ENCODE peak calls at places on chromosomes 6 and 20, in five cellular contexts. One of them, this sample, is unnamed.

GRCh38 chr6:39729945-39730344 is 4.7 kb upstream of the KIF6 start:
- DNase-seq in A673: no peak
- DNase-seq in brain microvascular endothelial cell: no peak
- DNase-seq in ovary: no peak
- DNase-seq in fibroblast of lung: no peak
- DNase-seq in this sample: no peak

GRCh38 chr6:68873236-68873635 is 238.2 kb downstream of the ADGRB3 start:
- DNase-seq in A673: no peak
- DNase-seq in brain microvascular endothelial cell: no peak
- DNase-seq in ovary: no peak
- DNase-seq in fibroblast of lung: no peak
- DNase-seq in this sample: no peak

GRCh38 chr6:12182676-12183075 is 107.5 kb upstream of the EDN1 start:
- DNase-seq in A673: no peak
- DNase-seq in brain microvascular endothelial cell: peak; percentile 32
- DNase-seq in ovary: no peak
- DNase-seq in fibroblast of lung: peak; percentile 63
- DNase-seq in this sample: no peak

GRCh38 chr6:166275714-166276166 is 32.5 kb downstream of the PRR18 start:
- DNase-seq in A673: peak; percentile 68
- DNase-seq in brain microvascular endothelial cell: peak; percentile 44
- DNase-seq in ovary: peak; percentile 66
- DNase-seq in fibroblast of lung: peak; percentile 13
- DNase-seq in this sample: no peak

GRCh38 chr20:51360451-51361230 is 181.9 kb downstream of the NFATC2 start:
- DNase-seq in A673: no peak
- DNase-seq in brain microvascular endothelial cell: peak; percentile 99
- DNase-seq in ovary: no peak
- DNase-seq in fibroblast of lung: peak; percentile 100
- DNase-seq in this sample: peak; percentile 97

GRCh38 chr20:3766832-3767433 is 620 bp downstream of the ADISSP start:
- DNase-seq in A673: no peak
- DNase-seq in brain microvascular endothelial cell: no peak
- DNase-seq in ovary: peak; percentile 57
- DNase-seq in fibroblast of lung: no peak
- DNase-seq in this sample: no peak

GRCh38 chr20:23144856-23145255 is 58.7 kb upstream of the CD93 start:
- DNase-seq in A673: no peak
- DNase-seq in brain microvascular endothelial cell: no peak
- DNase-seq in ovary: peak; percentile 2
- DNase-seq in fibroblast of lung: no peak
- DNase-seq in this sample: no peak

GRCh38 chr6:72425003-72425681 is 196.7 kb upstream of the KCNQ5 start:
- DNase-seq in A673: peak; percentile 26
- DNase-seq in brain microvascular endothelial cell: peak; percentile 58
- DNase-seq in ovary: no peak
- DNase-seq in fibroblast of lung: peak; percentile 97
- DNase-seq in this sample: peak; percentile 94

GRCh38 chr20:47818996-47819609 is 33.8 kb upstream of the SULF2 start:
- DNase-seq in A673: no peak
- DNase-seq in brain microvascular endothelial cell: no peak
- DNase-seq in ovary: no peak
- DNase-seq in fibroblast of lung: no peak
- DNase-seq in this sample: no peak

GRCh38 chr6:43172127-43173007 is 1.3 kb downstream of the SRF start:
- DNase-seq in A673: peak; percentile 31
- DNase-seq in brain microvascular endothelial cell: peak; percentile 10
- DNase-seq in ovary: peak; percentile 71
- DNase-seq in fibroblast of lung: peak; percentile 36
- DNase-seq in this sample: no peak

GRCh38 chr20:42598586-42598985 is 591.1 kb downstream of the PTPRT start:
- DNase-seq in A673: no peak
- DNase-seq in brain microvascular endothelial cell: no peak
- DNase-seq in ovary: no peak
- DNase-seq in fibroblast of lung: no peak
- DNase-seq in this sample: no peak

GRCh38 chr20:13008761-13009681 is at the start of gene SPTLC3:
- DNase-seq in A673: peak; percentile 28
- DNase-seq in brain microvascular endothelial cell: peak; percentile 21
- DNase-seq in ovary: peak; percentile 25
- DNase-seq in fibroblast of lung: peak; percentile 62
- DNase-seq in this sample: no peak
- TF ChIP-seq CTCF in A673: peak; percentile 13
- TF ChIP-seq CTCF in brain microvascular endothelial cell: peak; percentile 28
- TF ChIP-seq CTCF in ovary: no peak
- TF ChIP-seq CTCF in fibroblast of lung: no peak
- TF ChIP-seq CTCF in this sample: no peak

DNA sequence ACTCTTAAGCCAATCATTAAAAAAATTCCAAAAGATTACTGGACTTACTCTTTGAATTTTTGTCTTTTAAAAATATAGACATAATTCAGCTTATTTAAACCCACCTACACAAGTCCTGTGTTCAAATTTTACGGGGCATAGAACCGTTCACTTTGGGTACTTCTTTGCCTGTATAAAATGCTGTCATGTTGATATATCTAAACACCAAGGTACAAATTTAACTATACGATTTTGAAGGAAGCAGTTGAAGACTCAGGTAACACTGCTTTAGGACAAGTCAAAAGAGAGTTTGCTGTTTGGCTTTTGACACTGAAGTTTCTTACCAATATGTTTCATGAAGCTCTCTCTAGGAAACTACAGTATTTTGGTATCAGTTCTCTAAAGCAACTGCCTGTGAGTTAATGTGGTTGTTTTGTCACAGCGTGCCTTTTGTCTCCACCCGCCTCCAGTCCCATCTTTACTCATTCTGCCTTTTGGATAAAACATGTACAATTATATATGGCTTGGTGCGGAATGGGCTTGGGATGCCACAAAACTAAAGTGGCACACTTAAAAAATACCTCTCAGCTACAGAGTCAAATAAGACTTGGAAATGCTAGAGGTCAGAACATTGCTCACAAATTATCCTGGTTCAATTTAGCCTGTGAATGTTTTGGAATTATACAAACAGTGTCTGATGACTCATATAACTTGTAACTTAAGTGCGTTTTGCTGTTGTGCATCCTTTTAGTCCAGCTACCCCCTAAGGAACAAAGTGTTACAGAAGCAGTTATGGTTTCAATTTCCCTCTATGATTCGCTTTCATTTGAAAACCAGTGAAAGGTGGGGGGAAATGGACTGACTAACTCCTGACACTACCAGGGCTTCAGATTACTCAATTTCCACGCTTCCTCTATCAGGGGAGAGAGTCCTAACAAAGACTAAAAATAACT is 38.7 kb downstream of the RGS17 start:
- DNase-seq in A673: peak; percentile 61
- DNase-seq in brain microvascular endothelial cell: peak; percentile 76
- DNase-seq in ovary: no peak
- DNase-seq in fibroblast of lung: peak; percentile 86
- DNase-seq in this sample: peak; percentile 47
- H3K4me3 ChIP-seq in A673: no peak overlapping the region
- H3K4me3 ChIP-seq in brain microvascular endothelial cell: no peak overlapping the region
- H3K4me3 ChIP-seq in ovary: no peak overlapping the region
- H3K4me3 ChIP-seq in fibroblast of lung: no peak overlapping the region
- H3K4me3 ChIP-seq in this sample: no peak overlapping the region

GRCh38 chr6:3138341-3138740 is 19.0 kb downstream of the TUBB2A start:
- DNase-seq in A673: peak; percentile 52
- DNase-seq in brain microvascular endothelial cell: no peak
- DNase-seq in ovary: no peak
- DNase-seq in fibroblast of lung: no peak
- DNase-seq in this sample: no peak
- H3K36me3 ChIP-seq in A673: peaks cover 24% of the 10 kb centered on the region
- H3K36me3 ChIP-seq in brain microvascular endothelial cell: no peaks in the 10 kb centered on the region
- H3K36me3 ChIP-seq in ovary: no peaks in the 10 kb centered on the region
- H3K36me3 ChIP-seq in fibroblast of lung: no peaks in the 10 kb centered on the region
- H3K36me3 ChIP-seq in this sample: peaks cover 4% of the 10 kb centered on the region

GRCh38 chr6:3163248-3163594 is 5.9 kb upstream of the TUBB2A start:
- DNase-seq in A673: no peak
- DNase-seq in brain microvascular endothelial cell: no peak
- DNase-seq in ovary: no peak
- DNase-seq in fibroblast of lung: no peak
- DNase-seq in this sample: no peak
- TF ChIP-seq CTCF in A673: no peak
- TF ChIP-seq CTCF in brain microvascular endothelial cell: no peak
- TF ChIP-seq CTCF in ovary: no peak
- TF ChIP-seq CTCF in fibroblast of lung: no peak
- TF ChIP-seq CTCF in this sample: peak; percentile 26

DNA sequence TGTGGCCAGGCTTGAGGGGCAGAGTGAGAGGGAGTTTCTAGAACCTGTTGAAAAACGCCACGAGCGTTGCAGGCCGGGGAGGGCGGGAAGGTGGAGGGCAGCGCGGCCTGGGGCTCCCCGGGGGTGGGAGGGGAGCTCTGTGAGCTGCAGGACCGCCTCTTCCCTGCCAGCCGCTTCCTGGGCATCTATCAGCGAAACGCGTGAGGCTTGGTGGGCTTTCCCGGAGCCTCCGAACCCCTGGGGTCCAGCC is 633 bp upstream of the BHLHE23 start:
- DNase-seq in A673: no peak
- DNase-seq in brain microvascular endothelial cell: no peak
- DNase-seq in ovary: no peak
- DNase-seq in fibroblast of lung: no peak
- DNase-seq in this sample: no peak
- H3K4me3 ChIP-seq in A673: no peak overlapping the region
- H3K4me3 ChIP-seq in brain microvascular endothelial cell: no peak overlapping the region
- H3K4me3 ChIP-seq in ovary: no peak overlapping the region
- H3K4me3 ChIP-seq in fibroblast of lung: no peak overlapping the region
- H3K4me3 ChIP-seq in this sample: no peak overlapping the region

GRCh38 chr20:24483435-24484080 is 14.1 kb downstream of the SYNDIG1 start:
- DNase-seq in A673: no peak
- DNase-seq in brain microvascular endothelial cell: no peak
- DNase-seq in ovary: no peak
- DNase-seq in fibroblast of lung: no peak
- DNase-seq in this sample: no peak
- H3K36me3 ChIP-seq in A673: no peaks in the 10 kb centered on the region
- H3K36me3 ChIP-seq in brain microvascular endothelial cell: no peaks in the 10 kb centered on the region
- H3K36me3 ChIP-seq in ovary: no peaks in the 10 kb centered on the region
- H3K36me3 ChIP-seq in fibroblast of lung: no peaks in the 10 kb centered on the region
- H3K36me3 ChIP-seq in this sample: no peaks in the 10 kb centered on the region

GRCh38 chr20:17281478-17281877 is 54.6 kb downstream of the PCSK2 start:
- DNase-seq in A673: peak; percentile 49
- DNase-seq in brain microvascular endothelial cell: no peak
- DNase-seq in ovary: no peak
- DNase-seq in fibroblast of lung: peak; percentile 1
- DNase-seq in this sample: no peak
- TF ChIP-seq CTCF in A673: peak; percentile 72
- TF ChIP-seq CTCF in brain microvascular endothelial cell: peak; percentile 53
- TF ChIP-seq CTCF in ovary: no peak
- TF ChIP-seq CTCF in fibroblast of lung: no peak
- TF ChIP-seq CTCF in this sample: peak; percentile 45

GRCh38 chr6:109058620-109059019 is 36.0 kb downstream of the SESN1 start:
- DNase-seq in A673: no peak
- DNase-seq in brain microvascular endothelial cell: no peak
- DNase-seq in ovary: no peak
- DNase-seq in fibroblast of lung: no peak
- DNase-seq in this sample: no peak

GRCh38 chr6:109062216-109062615 is 32.4 kb downstream of the SESN1 start:
- DNase-seq in A673: no peak
- DNase-seq in brain microvascular endothelial cell: no peak
- DNase-seq in ovary: no peak
- DNase-seq in fibroblast of lung: no peak
- DNase-seq in this sample: no peak

GRCh38 chr6:109059148-109059547 is 35.5 kb downstream of the SESN1 start:
- DNase-seq in A673: no peak
- DNase-seq in brain microvascular endothelial cell: no peak
- DNase-seq in ovary: no peak
- DNase-seq in fibroblast of lung: peak; percentile 19
- DNase-seq in this sample: no peak

GRCh38 chr6:109060585-109060984 is 34.1 kb downstream of the SESN1 start:
- DNase-seq in A673: no peak
- DNase-seq in brain microvascular endothelial cell: no peak
- DNase-seq in ovary: no peak
- DNase-seq in fibroblast of lung: peak; percentile 28
- DNase-seq in this sample: no peak

DNA sequence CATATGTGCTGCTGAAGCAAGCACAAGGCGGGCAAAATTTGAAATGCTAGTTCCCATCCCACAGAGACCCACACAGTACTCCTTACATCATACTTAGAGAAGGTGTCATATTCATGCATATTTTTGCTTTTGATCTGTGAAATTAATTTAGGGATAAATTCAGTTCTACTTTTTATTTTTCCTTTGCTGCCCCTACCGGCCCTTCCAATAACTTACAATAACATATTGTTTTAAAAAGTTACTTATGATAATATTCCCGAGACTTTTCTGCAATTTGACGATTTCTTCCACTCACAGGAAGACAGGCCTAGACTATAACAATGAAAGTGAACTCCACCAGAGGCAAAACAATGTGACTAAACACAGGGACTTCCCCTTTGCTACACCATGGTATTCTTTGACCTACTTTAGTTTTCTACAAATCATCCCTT is 35.0 kb downstream of the SESN1 start:
- DNase-seq in A673: no peak
- DNase-seq in brain microvascular endothelial cell: peak; percentile 37
- DNase-seq in ovary: no peak
- DNase-seq in fibroblast of lung: peak; percentile 19
- DNase-seq in this sample: no peak
- H3K4me3 ChIP-seq in A673: no peak overlapping the region
- H3K4me3 ChIP-seq in brain microvascular endothelial cell: no peak overlapping the region
- H3K4me3 ChIP-seq in ovary: no peak overlapping the region
- H3K4me3 ChIP-seq in fibroblast of lung: no peak overlapping the region
- H3K4me3 ChIP-seq in this sample: no peak overlapping the region

DNA sequence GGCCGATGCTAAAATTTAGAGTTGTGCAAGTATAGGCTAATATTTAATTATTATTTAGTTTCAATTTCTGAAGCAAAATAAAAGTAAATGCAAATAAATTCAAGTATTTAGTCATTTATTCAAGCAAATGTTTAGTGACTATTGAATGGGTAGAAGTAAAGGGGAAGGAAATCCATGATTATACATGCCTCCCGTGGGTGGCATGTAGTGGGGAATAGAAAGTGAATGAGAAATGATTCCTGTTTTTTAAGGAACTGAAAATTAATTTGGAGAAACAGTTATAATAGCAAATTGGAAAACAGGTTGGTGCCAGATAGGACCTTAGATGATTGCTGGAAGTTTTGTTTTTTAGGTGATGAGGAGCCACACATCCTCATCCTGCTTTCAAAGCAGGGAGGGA is 35.4 kb downstream of the FAM229B start:
- DNase-seq in A673: no peak
- DNase-seq in brain microvascular endothelial cell: no peak
- DNase-seq in ovary: no peak
- DNase-seq in fibroblast of lung: no peak
- DNase-seq in this sample: no peak
- H3K36me3 ChIP-seq in A673: no peaks in the 10 kb centered on the region
- H3K36me3 ChIP-seq in brain microvascular endothelial cell: peaks cover 63% of the 10 kb centered on the region
- H3K36me3 ChIP-seq in ovary: no peaks in the 10 kb centered on the region
- H3K36me3 ChIP-seq in fibroblast of lung: peaks cover 8% of the 10 kb centered on the region
- H3K36me3 ChIP-seq in this sample: peaks cover 6% of the 10 kb centered on the region

GRCh38 chr6:1473166-1473565 is 83.8 kb downstream of the FOXF2 start:
- DNase-seq in A673: no peak
- DNase-seq in brain microvascular endothelial cell: no peak
- DNase-seq in ovary: no peak
- DNase-seq in fibroblast of lung: no peak
- DNase-seq in this sample: no peak

GRCh38 chr6:1475169-1475568 is 85.8 kb downstream of the FOXF2 start:
- DNase-seq in A673: no peak
- DNase-seq in brain microvascular endothelial cell: no peak
- DNase-seq in ovary: no peak
- DNase-seq in fibroblast of lung: no peak
- DNase-seq in this sample: no peak

GRCh38 chr6:1472643-1473042 is 83.3 kb downstream of the FOXF2 start:
- DNase-seq in A673: no peak
- DNase-seq in brain microvascular endothelial cell: no peak
- DNase-seq in ovary: no peak
- DNase-seq in fibroblast of lung: no peak
- DNase-seq in this sample: no peak

GRCh38 chr6:1473598-1473997 is 84.2 kb downstream of the FOXF2 start:
- DNase-seq in A673: no peak
- DNase-seq in brain microvascular endothelial cell: no peak
- DNase-seq in ovary: no peak
- DNase-seq in fibroblast of lung: no peak
- DNase-seq in this sample: no peak

GRCh38 chr6:1474205-1474604 is 84.8 kb downstream of the FOXF2 start:
- DNase-seq in A673: no peak
- DNase-seq in brain microvascular endothelial cell: no peak
- DNase-seq in ovary: no peak
- DNase-seq in fibroblast of lung: no peak
- DNase-seq in this sample: no peak
- TF ChIP-seq CTCF in A673: no peak
- TF ChIP-seq CTCF in brain microvascular endothelial cell: peak; percentile 38
- TF ChIP-seq CTCF in ovary: no peak
- TF ChIP-seq CTCF in fibroblast of lung: peak; percentile 8
- TF ChIP-seq CTCF in this sample: no peak

This sample was measured in BJ.